ENCODE peak calls at places on chromosomes 3 and 15, in seven cellular contexts. S is tibial artery, J is astrocyte of the spinal cord, Y is HepG2, R is heart left ventricle, K is IMR-90, I is fibroblast of pulmonary artery. P is an unnamed sample.

GRCh38 chr3:38028621-38029361 is 651 bp downstream of the PLCD1 start:
- DNase-seq in J (no peak), K (no peak), I (no peak), Y (no peak), S (peak), R (peak), P (no peak)

GRCh38 chr3:142501004-142501926 is 53.4 kb upstream of the XRN1 start:
- DNase-seq in R (no peak), Y (no peak), K (peak), J (peak), S (no peak), I (peak), P (peak)

GRCh38 chr15:86743283-86743903 is 663.7 kb downstream of the AGBL1 start:
- DNase-seq in J (no peak), R (peak), Y (peak), I (no peak), K (no peak), S (no peak), P (peak)

GRCh38 chr15:35886765-35887164 is 340.8 kb upstream of the DPH6 start:
- DNase-seq in Y (no peak), J (peak), S (no peak), K (peak), I (peak), R (no peak), P (peak)

GRCh38 chr3:154129625-154130024 is 8.4 kb downstream of the ARHGEF26 start:
- DNase-seq in S (no peak), Y (no peak), R (no peak), I (no peak), K (no peak), J (no peak), P (peak)

GRCh38 chr3:26368312-26368711 is 254.3 kb upstream of the LRRC3B start:
- DNase-seq in J (no peak), I (no peak), S (no peak), K (no peak), Y (no peak), R (no peak), P (no peak)

GRCh38 chr3:194983121-194983520 is 287.8 kb downstream of the XXYLT1 start:
- DNase-seq in Y (no peak), R (no peak), K (no peak), I (no peak), J (no peak), S (no peak), P (no peak)

GRCh38 chr15:47301481-47301880 is 415.8 kb upstream of the SEMA6D start:
- DNase-seq in I (no peak), R (no peak), Y (no peak), S (no peak), J (no peak), K (no peak), P (no peak)

GRCh38 chr15:31330836-31331235 is 4.2 kb downstream of the KLF13 start:
- DNase-seq in K (no peak), S (no peak), Y (no peak), I (no peak), J (no peak), R (peak), P (no peak)

GRCh38 chr15:100204771-100205170 is 137.0 kb downstream of the ADAMTS17 start:
- DNase-seq in J (no peak), K (no peak), S (no peak), R (no peak), I (no peak), Y (no peak), P (no peak)

GRCh38 chr3:21747376-21747775 is 3.6 kb downstream of the ZNF385D start:
- DNase-seq in Y (no peak), S (no peak), R (no peak), J (peak), K (no peak), I (no peak), P (peak)

GRCh38 chr15:100334015-100334414 is 7.8 kb downstream of the ADAMTS17 start:
- DNase-seq in Y (no peak), I (no peak), S (no peak), J (no peak), R (no peak), K (no peak), P (no peak)

GRCh38 chr3:187368765-187369450 is 723 bp downstream of the RTP4 start:
- DNase-seq in K (no peak), Y (no peak), J (no peak), I (no peak), S (no peak), R (no peak), P (peak)

GRCh38 chr15:40545457-40545856 is 19.4 kb downstream of the CCDC32 start:
- DNase-seq in Y (no peak), S (no peak), J (no peak), R (no peak), K (no peak), I (no peak), P (no peak)
- TF ChIP-seq CTCF in Y (no peak), S (no peak), J (no peak), R (no peak), K (no peak), I (no peak), P (no peak)

DNA sequence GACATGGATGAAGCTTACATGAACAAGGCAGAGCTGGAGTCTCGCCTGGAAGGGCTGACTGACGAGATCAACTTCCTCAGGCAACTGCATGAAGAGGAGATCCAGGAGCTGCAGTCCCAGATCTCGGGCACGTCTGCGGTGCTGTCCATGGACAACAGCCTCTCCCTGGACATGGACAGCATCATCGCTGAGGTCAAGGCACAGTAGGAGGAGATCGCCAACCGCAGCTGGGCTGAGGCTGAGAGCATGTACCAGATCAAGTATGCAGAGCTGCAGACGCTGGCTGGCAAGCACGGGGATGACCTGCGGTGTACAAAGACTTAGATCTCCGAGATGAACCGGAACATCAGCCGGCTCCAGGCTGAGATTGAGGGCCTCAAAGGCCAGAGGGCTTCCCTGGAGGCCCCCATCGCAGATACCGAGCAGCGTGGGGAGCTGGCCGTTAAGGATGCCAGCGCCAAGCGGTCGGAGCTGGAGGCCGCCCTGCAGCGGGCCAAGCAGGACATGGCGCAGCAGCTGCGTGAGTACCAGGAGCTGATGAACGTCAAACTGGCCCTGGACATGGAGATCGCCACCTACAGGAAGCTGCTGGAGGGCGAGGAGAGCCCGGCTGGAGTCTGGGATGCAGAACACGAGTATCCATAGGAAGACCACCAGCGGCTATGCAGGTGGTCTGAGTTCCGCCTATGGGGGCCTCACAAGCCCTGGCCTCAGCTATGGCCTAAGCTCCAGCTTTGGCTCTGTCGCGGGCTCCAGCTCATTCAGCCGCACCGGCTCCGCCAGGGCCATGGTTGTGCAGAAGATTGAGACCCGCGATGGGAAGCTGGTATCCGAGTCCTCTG is 77.6 kb downstream of the CLDN11 start:
- DNase-seq in S (no peak), R (no peak), J (no peak), K (no peak), Y (no peak), I (no peak), P (no peak)
- TF ChIP-seq CTCF in S (no peak), R (no peak), J (no peak), K (no peak), Y (no peak), I (no peak), P (no peak)

DNA sequence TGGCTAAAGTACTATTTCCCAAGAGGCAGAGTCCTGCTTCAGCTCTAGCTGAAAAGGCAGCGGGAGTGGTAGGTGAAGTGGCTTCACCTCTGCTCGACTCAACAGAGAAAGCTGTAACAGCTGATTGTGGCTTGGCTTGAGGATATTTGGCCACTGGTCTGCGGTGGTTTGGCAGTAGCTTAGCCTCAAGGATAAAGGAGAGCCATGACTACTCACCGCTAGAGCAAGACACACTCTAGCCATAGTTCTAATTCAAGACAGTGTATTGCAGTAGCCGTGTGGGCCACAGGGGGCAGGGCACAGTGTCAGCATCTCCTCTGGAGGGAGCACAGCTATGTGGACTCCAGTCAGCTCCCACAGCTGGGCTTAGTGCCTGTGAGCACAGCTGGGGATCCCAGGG is 23.5 kb downstream of the TPRG1 start:
- DNase-seq in S (no peak), K (no peak), R (no peak), J (no peak), I (no peak), Y (peak), P (peak)
- TF ChIP-seq CTCF in S (no peak), K (no peak), R (no peak), J (peak), I (peak), Y (peak), P (peak)

GRCh38 chr3:119323401-119324107 is 29.4 kb downstream of the ARHGAP31 start:
- DNase-seq in Y (no peak), J (no peak), K (no peak), S (no peak), R (no peak), I (no peak), P (no peak)

GRCh38 chr3:119319311-119319710 is 25.1 kb downstream of the ARHGAP31 start:
- DNase-seq in K (no peak), Y (no peak), I (no peak), S (no peak), J (no peak), R (no peak), P (no peak)

GRCh38 chr3:119324899-119325298 is 30.7 kb downstream of the ARHGAP31 start:
- DNase-seq in J (no peak), S (no peak), R (no peak), Y (no peak), I (no peak), K (no peak), P (no peak)

GRCh38 chr3:119322021-119322522 is 27.9 kb downstream of the ARHGAP31 start:
- DNase-seq in R (no peak), J (peak), Y (no peak), S (no peak), K (peak), I (peak), P (peak)

GRCh38 chr3:119322523-119323400 is 28.6 kb downstream of the ARHGAP31 start:
- DNase-seq in S (peak), I (peak), R (peak), K (peak), J (peak), Y (peak), P (peak)
- TF ChIP-seq CTCF in S (no peak), I (no peak), R (peak), K (no peak), J (peak), Y (peak), P (no peak)

GRCh38 chr3:120567370-120568197 is 28.6 kb upstream of the NDUFB4 start:
- DNase-seq in J (peak), S (no peak), K (peak), I (peak), R (no peak), Y (peak), P (peak)
- TF ChIP-seq CTCF in J (peak), S (peak), K (peak), I (peak), R (peak), Y (peak), P (peak)

DNA sequence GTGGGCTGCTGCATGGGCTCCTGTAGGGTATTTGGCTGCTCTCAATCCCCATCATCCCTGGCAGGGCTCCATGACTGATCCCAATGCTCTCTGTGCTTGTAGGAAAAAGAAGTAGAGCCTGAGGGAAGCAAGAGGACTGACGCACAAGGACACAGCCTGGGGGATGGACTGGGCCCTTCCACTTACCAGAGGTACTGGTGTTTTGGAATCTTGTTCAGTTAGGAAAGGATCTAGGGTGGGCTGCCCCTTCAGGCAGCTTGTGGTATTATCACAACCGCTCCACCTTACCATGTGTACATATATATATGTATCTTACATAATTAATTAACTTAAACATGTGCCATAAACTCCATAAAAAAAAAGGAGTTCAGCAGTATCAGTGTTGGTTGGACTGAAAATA is 1.3 kb downstream of the SLC28A2 start:
- DNase-seq in I (no peak), S (no peak), Y (no peak), K (no peak), J (no peak), R (no peak), P (no peak)
- TF ChIP-seq CTCF in I (peak), S (no peak), Y (peak), K (peak), J (peak), R (peak), P (peak)

GRCh38 chr3:43410575-43410974 is 124.2 kb downstream of the SNRK start:
- DNase-seq in J (no peak), R (no peak), I (no peak), S (no peak), Y (no peak), K (peak), P (no peak)

GRCh38 chr3:43415088-43415487 is 128.7 kb downstream of the SNRK start:
- DNase-seq in R (no peak), K (no peak), S (no peak), Y (no peak), I (no peak), J (no peak), P (no peak)

GRCh38 chr3:43411429-43411828 is 125.1 kb downstream of the SNRK start:
- DNase-seq in J (no peak), Y (no peak), S (no peak), R (no peak), I (no peak), K (no peak), P (no peak)

GRCh38 chr3:43417133-43417532 is 130.8 kb downstream of the SNRK start:
- DNase-seq in J (no peak), S (no peak), I (no peak), R (no peak), Y (no peak), K (no peak), P (no peak)

DNA sequence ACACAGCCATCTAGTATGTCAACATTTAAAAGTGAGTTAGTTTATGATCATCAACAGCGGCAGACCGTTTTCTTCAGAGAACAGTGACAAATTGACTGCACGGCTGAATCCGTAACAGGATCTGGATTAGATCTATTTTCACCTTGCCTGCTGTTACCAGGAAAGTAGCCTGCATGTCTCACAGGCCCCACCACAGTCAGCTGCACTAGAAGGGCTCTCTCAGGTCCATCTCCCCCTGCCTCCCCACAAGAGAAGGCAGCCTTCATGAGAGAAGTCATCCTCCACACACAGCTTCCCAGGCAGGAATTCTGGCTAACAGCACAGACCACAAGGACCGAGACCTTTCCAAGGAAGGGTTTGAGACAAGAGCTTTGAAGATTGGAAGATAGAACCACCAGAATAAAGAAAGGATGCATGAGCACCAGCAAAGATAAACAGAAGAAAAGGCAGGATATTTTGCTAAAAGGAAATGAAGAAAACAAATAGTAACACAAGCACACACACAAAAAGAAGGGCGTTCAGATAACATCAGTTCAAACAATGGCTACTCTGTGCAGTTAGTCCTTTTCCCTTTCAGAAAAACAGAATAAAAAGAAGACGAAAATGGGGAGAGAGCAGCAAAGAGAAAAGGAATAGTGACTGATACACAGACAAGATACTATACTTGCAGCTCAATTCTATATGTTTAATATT is 127.5 kb downstream of the SNRK start:
- DNase-seq in J (no peak), I (peak), S (no peak), R (no peak), K (no peak), Y (peak), P (no peak)
- TF ChIP-seq CTCF in J (no peak), I (no peak), S (no peak), R (no peak), K (no peak), Y (no peak), P (no peak)

GRCh38 chr3:49093853-49094767 is at the start of gene QRICH1:
- DNase-seq in S (peak), K (peak), I (peak), J (peak), Y (peak), R (peak), P (peak)
- TF ChIP-seq CTCF in S (peak), K (peak), I (peak), J (peak), Y (peak), R (peak), P (peak)

DNA sequence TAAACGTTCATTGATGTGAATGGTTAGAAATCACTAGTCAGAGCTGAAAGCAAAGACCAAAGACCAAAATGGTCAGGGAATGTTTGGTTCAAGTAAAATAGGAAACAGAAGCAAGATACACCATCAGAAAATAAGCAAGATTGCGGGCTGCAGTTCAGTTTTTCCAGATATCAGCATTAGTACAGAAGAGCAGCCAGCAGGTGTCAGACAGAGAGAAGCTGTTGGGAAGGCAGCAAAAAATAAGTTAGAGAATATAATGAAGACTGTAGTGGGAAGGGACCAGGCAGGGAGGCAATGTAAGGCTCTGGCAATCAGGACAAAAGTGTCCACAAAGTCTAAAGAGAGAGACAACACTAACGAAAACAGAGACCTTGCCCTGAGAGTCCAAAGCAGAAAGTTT is 639.4 kb upstream of the NAALADL2 start:
- DNase-seq in Y (no peak), S (no peak), K (no peak), J (no peak), I (no peak), R (no peak), P (no peak)
- TF ChIP-seq CTCF in Y (no peak), S (no peak), K (peak), J (peak), I (no peak), R (no peak), P (no peak)

P was measured in fibroblast of mammary gland.